ENCODE peak calls at places on chromosomes 3 and 15, in ten cellular contexts. One of them, this sample, is unnamed.

GRCh38 chr3:73614385-73614784 is 10.4 kb downstream of the PDZRN3 start:
- DNase-seq in right atrium auricular region: peak
- DNase-seq in neuronal stem cell: no peak
- DNase-seq in K562: no peak
- DNase-seq in cardiac muscle cell: no peak
- DNase-seq in dorsolateral prefrontal cortex: no peak
- DNase-seq in lower lobe of right lung: no peak
- DNase-seq in left ventricle myocardium inferior: no peak
- DNase-seq in astrocyte: peak
- DNase-seq in upper lobe of right lung: no peak
- DNase-seq in this sample: peak

GRCh38 chr3:61420136-61420759 is 141.1 kb upstream of the PTPRG start:
- DNase-seq in right atrium auricular region: no peak
- DNase-seq in neuronal stem cell: no peak
- DNase-seq in K562: no peak
- DNase-seq in cardiac muscle cell: no peak
- DNase-seq in dorsolateral prefrontal cortex: no peak
- DNase-seq in lower lobe of right lung: no peak
- DNase-seq in left ventricle myocardium inferior: no peak
- DNase-seq in astrocyte: no peak
- DNase-seq in upper lobe of right lung: no peak
- DNase-seq in this sample: no peak

GRCh38 chr3:194548346-194549321 is 61.8 kb upstream of the ATP13A3 start:
- DNase-seq in right atrium auricular region: no peak
- DNase-seq in neuronal stem cell: no peak
- DNase-seq in K562: no peak
- DNase-seq in cardiac muscle cell: no peak
- DNase-seq in dorsolateral prefrontal cortex: no peak
- DNase-seq in lower lobe of right lung: no peak
- DNase-seq in left ventricle myocardium inferior: no peak
- DNase-seq in astrocyte: peak
- DNase-seq in upper lobe of right lung: no peak
- DNase-seq in this sample: no peak

GRCh38 chr3:36945326-36945980 is 599 bp upstream of the TRANK1 start:
- DNase-seq in right atrium auricular region: no peak
- DNase-seq in neuronal stem cell: no peak
- DNase-seq in K562: no peak
- DNase-seq in cardiac muscle cell: no peak
- DNase-seq in dorsolateral prefrontal cortex: no peak
- DNase-seq in lower lobe of right lung: no peak
- DNase-seq in left ventricle myocardium inferior: no peak
- DNase-seq in astrocyte: no peak
- DNase-seq in upper lobe of right lung: no peak
- DNase-seq in this sample: no peak

GRCh38 chr15:87752250-87752951 is 504.1 kb downstream of the NTRK3 start:
- DNase-seq in right atrium auricular region: no peak
- DNase-seq in neuronal stem cell: no peak
- DNase-seq in K562: no peak
- DNase-seq in cardiac muscle cell: no peak
- DNase-seq in dorsolateral prefrontal cortex: no peak
- DNase-seq in lower lobe of right lung: no peak
- DNase-seq in left ventricle myocardium inferior: no peak
- DNase-seq in astrocyte: peak
- DNase-seq in upper lobe of right lung: no peak
- DNase-seq in this sample: peak

GRCh38 chr15:68224546-68225250 is 4.8 kb downstream of the CLN6 start:
- DNase-seq in right atrium auricular region: peak
- DNase-seq in neuronal stem cell: no peak
- DNase-seq in K562: peak
- DNase-seq in cardiac muscle cell: no peak
- DNase-seq in dorsolateral prefrontal cortex: no peak
- DNase-seq in lower lobe of right lung: no peak
- DNase-seq in left ventricle myocardium inferior: no peak
- DNase-seq in astrocyte: no peak
- DNase-seq in upper lobe of right lung: no peak
- DNase-seq in this sample: no peak

GRCh38 chr3:162586591-162586990 is 1090.0 kb downstream of the OTOL1 start:
- DNase-seq in right atrium auricular region: no peak
- DNase-seq in neuronal stem cell: no peak
- DNase-seq in K562: no peak
- DNase-seq in cardiac muscle cell: no peak
- DNase-seq in dorsolateral prefrontal cortex: no peak
- DNase-seq in lower lobe of right lung: no peak
- DNase-seq in left ventricle myocardium inferior: no peak
- DNase-seq in astrocyte: no peak
- DNase-seq in upper lobe of right lung: no peak
- DNase-seq in this sample: no peak

GRCh38 chr3:141940204-141940776 is 63.8 kb downstream of the ATP1B3 start:
- DNase-seq in right atrium auricular region: no peak
- DNase-seq in neuronal stem cell: no peak
- DNase-seq in K562: no peak
- DNase-seq in cardiac muscle cell: no peak
- DNase-seq in dorsolateral prefrontal cortex: peak
- DNase-seq in lower lobe of right lung: no peak
- DNase-seq in left ventricle myocardium inferior: no peak
- DNase-seq in astrocyte: peak
- DNase-seq in upper lobe of right lung: no peak
- DNase-seq in this sample: peak

GRCh38 chr3:140343709-140344417 is 334.0 kb upstream of the TRIM42 start:
- DNase-seq in right atrium auricular region: no peak
- DNase-seq in neuronal stem cell: no peak
- DNase-seq in K562: no peak
- DNase-seq in cardiac muscle cell: no peak
- DNase-seq in dorsolateral prefrontal cortex: no peak
- DNase-seq in lower lobe of right lung: no peak
- DNase-seq in left ventricle myocardium inferior: no peak
- DNase-seq in astrocyte: no peak
- DNase-seq in upper lobe of right lung: no peak
- DNase-seq in this sample: no peak

GRCh38 chr3:111040959-111041358 is 30.7 kb upstream of the NECTIN3 start:
- DNase-seq in right atrium auricular region: no peak
- DNase-seq in neuronal stem cell: no peak
- DNase-seq in K562: no peak
- DNase-seq in cardiac muscle cell: no peak
- DNase-seq in dorsolateral prefrontal cortex: no peak
- DNase-seq in lower lobe of right lung: no peak
- DNase-seq in left ventricle myocardium inferior: no peak
- DNase-seq in astrocyte: no peak
- DNase-seq in upper lobe of right lung: no peak
- DNase-seq in this sample: no peak
- H3K27ac ChIP-seq in right atrium auricular region: no peak
- H3K27ac ChIP-seq in neuronal stem cell: no peak
- H3K27ac ChIP-seq in K562: no peak
- H3K27ac ChIP-seq in cardiac muscle cell: no peak
- H3K27ac ChIP-seq in dorsolateral prefrontal cortex: no peak
- H3K27ac ChIP-seq in lower lobe of right lung: no peak
- H3K27ac ChIP-seq in left ventricle myocardium inferior: no peak
- H3K27ac ChIP-seq in astrocyte: no peak
- H3K27ac ChIP-seq in upper lobe of right lung: no peak
- H3K27ac ChIP-seq in this sample: no peak

GRCh38 chr15:98981851-98982722 is 25.5 kb downstream of the PGPEP1L start:
- DNase-seq in right atrium auricular region: peak
- DNase-seq in neuronal stem cell: no peak
- DNase-seq in K562: no peak
- DNase-seq in cardiac muscle cell: no peak
- DNase-seq in dorsolateral prefrontal cortex: no peak
- DNase-seq in lower lobe of right lung: no peak
- DNase-seq in left ventricle myocardium inferior: no peak
- DNase-seq in astrocyte: peak
- DNase-seq in upper lobe of right lung: no peak
- DNase-seq in this sample: peak
- H3K27ac ChIP-seq in right atrium auricular region: no peak
- H3K27ac ChIP-seq in neuronal stem cell: no peak
- H3K27ac ChIP-seq in K562: no peak
- H3K27ac ChIP-seq in cardiac muscle cell: no peak
- H3K27ac ChIP-seq in dorsolateral prefrontal cortex: no peak
- H3K27ac ChIP-seq in lower lobe of right lung: no peak
- H3K27ac ChIP-seq in left ventricle myocardium inferior: no peak
- H3K27ac ChIP-seq in astrocyte: no peak
- H3K27ac ChIP-seq in upper lobe of right lung: no peak
- H3K27ac ChIP-seq in this sample: no peak

DNA sequence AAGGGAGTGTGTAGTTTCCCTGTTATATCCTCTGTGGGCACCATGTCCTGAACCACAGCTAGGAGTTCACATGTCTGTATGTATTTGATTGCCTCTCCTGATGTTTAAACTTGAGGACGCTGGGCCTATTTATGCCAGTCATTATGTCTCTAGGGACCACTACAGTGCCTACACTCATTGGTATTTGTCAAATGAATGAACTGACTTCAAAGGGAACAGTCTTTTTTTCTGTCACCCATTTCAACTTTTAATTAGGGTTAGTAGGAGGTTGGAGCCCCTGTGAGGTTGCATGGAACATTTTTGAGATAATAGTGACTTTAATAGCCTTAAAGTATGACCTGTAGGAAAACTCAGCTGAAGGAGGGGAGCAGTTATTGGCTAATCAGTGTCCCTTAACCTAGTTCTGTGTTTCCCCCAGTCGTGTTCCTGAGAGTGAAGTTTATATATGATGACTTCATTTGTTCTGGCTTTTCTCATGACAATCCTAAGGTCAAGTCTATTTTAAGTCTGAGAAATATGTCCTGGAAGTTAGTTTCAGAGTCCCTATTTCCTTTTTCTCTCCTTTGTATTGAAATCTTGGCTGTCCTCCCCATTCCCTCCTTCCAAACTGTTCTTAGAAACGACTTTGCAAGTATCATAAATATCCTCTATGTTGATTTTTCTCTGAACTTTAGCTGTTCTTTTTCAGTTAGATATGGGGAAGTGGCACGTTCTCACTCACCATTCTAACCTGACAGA is 29.0 kb downstream of the PDE8A start:
- DNase-seq in right atrium auricular region: no peak
- DNase-seq in neuronal stem cell: no peak
- DNase-seq in K562: peak
- DNase-seq in cardiac muscle cell: no peak
- DNase-seq in dorsolateral prefrontal cortex: no peak
- DNase-seq in lower lobe of right lung: no peak
- DNase-seq in left ventricle myocardium inferior: no peak
- DNase-seq in astrocyte: no peak
- DNase-seq in upper lobe of right lung: no peak
- DNase-seq in this sample: no peak
- H3K27ac ChIP-seq in right atrium auricular region: peak
- H3K27ac ChIP-seq in neuronal stem cell: no peak
- H3K27ac ChIP-seq in K562: peak
- H3K27ac ChIP-seq in cardiac muscle cell: peak
- H3K27ac ChIP-seq in dorsolateral prefrontal cortex: peak
- H3K27ac ChIP-seq in lower lobe of right lung: peak
- H3K27ac ChIP-seq in left ventricle myocardium inferior: peak
- H3K27ac ChIP-seq in astrocyte: no peak
- H3K27ac ChIP-seq in upper lobe of right lung: peak
- H3K27ac ChIP-seq in this sample: no peak

GRCh38 chr15:49901867-49902775 is 216.9 kb downstream of the ATP8B4 start:
- DNase-seq in right atrium auricular region: no peak
- DNase-seq in neuronal stem cell: no peak
- DNase-seq in K562: no peak
- DNase-seq in cardiac muscle cell: no peak
- DNase-seq in dorsolateral prefrontal cortex: no peak
- DNase-seq in lower lobe of right lung: no peak
- DNase-seq in left ventricle myocardium inferior: no peak
- DNase-seq in astrocyte: peak
- DNase-seq in upper lobe of right lung: no peak
- DNase-seq in this sample: peak
- H3K27ac ChIP-seq in right atrium auricular region: peak
- H3K27ac ChIP-seq in neuronal stem cell: no peak
- H3K27ac ChIP-seq in K562: no peak
- H3K27ac ChIP-seq in cardiac muscle cell: no peak
- H3K27ac ChIP-seq in dorsolateral prefrontal cortex: peak
- H3K27ac ChIP-seq in lower lobe of right lung: peak
- H3K27ac ChIP-seq in left ventricle myocardium inferior: peak
- H3K27ac ChIP-seq in astrocyte: peak
- H3K27ac ChIP-seq in upper lobe of right lung: peak
- H3K27ac ChIP-seq in this sample: peak

DNA sequence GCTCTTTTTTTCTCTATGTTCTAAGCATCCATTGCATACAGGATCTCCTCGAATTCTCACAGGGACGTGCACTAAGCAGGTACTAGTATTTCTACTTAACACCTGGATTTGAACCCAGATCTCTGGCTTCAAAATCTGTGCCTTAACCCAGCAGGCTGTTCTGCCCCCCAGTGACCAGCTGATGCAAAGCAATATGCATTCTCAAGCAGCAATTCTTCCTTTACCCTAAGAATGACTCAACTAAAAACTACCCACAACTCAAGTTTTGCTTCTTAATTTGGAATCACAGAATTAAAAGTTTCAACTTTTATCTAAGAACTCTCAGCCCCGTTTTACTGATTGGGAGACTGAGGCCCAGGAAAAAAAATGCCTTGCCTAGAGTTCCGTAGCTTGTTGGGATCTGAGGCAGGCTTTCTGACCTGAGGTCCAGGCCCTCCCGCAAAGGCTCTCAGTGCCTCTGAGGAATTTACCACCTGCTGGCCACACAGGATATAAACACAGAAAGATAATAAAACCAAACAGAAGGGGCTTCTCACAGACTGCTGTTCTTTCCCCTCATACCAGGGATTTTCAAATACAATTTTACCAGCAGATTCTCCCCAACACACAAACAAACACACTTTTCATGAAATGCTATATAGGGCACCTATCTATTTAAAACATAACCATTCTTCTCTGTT is 115.4 kb upstream of the RAD18 start:
- DNase-seq in right atrium auricular region: no peak
- DNase-seq in neuronal stem cell: no peak
- DNase-seq in K562: peak
- DNase-seq in cardiac muscle cell: no peak
- DNase-seq in dorsolateral prefrontal cortex: no peak
- DNase-seq in lower lobe of right lung: no peak
- DNase-seq in left ventricle myocardium inferior: no peak
- DNase-seq in astrocyte: no peak
- DNase-seq in upper lobe of right lung: no peak
- DNase-seq in this sample: peak
- H3K27ac ChIP-seq in right atrium auricular region: no peak
- H3K27ac ChIP-seq in neuronal stem cell: no peak
- H3K27ac ChIP-seq in K562: no peak
- H3K27ac ChIP-seq in cardiac muscle cell: no peak
- H3K27ac ChIP-seq in dorsolateral prefrontal cortex: no peak
- H3K27ac ChIP-seq in lower lobe of right lung: no peak
- H3K27ac ChIP-seq in left ventricle myocardium inferior: no peak
- H3K27ac ChIP-seq in astrocyte: no peak
- H3K27ac ChIP-seq in upper lobe of right lung: no peak
- H3K27ac ChIP-seq in this sample: no peak

This sample was measured in GM23248.